ENCODE peak calls at places on chromosomes 16 and 17, in ten cellular contexts. O is psoas muscle; Q is transverse colon; A is CD4-positive, alpha-beta T cell; L is prostate gland; F is colonic mucosa; X is endodermal cell; W is heart right ventricle; J is lung; N is adrenal gland. G is an unnamed sample.
A peak's percentile ranks its signal among the peaks of the same experiment; 100 is the strongest.

GRCh38 chr17:43118679-43119615 is 6.2 kb downstream of the BRCA1 start:
- DNase-seq in O (no peak), Q (no peak), A (no peak), L (no peak), F (no peak), X (no peak), W (no peak), J (no peak), N (no peak), G (no peak)

GRCh38 chr17:57949649-57950048 is 5.6 kb downstream of the CUEDC1 start:
- DNase-seq in O (peak; percentile 48), Q (peak; percentile 53), A (no peak), L (no peak), F (peak; percentile 73), X (no peak), W (peak; percentile 44), J (peak; percentile 77), N (peak; percentile 45), G (peak; percentile 66)

GRCh38 chr16:19095699-19096098 is 18.1 kb upstream of the ITPRIPL2 start:
- DNase-seq in O (no peak), Q (no peak), A (no peak), L (no peak), F (no peak), X (peak; percentile 72), W (no peak), J (no peak), N (no peak), G (no peak)

GRCh38 chr17:61465550-61466237 is 13.5 kb downstream of the TBX4 start:
- DNase-seq in O (no peak), Q (no peak), A (no peak), L (no peak), F (no peak), X (peak; percentile 52), W (no peak), J (no peak), N (no peak), G (no peak)

GRCh38 chr16:56279132-56279531 is 87.8 kb downstream of the GNAO1 start:
- DNase-seq in O (no peak), Q (peak; percentile 35), A (peak; percentile 5), L (no peak), F (no peak), X (no peak), W (no peak), J (no peak), N (no peak), G (no peak)

GRCh38 chr16:49986351-49987124 is 38.5 kb upstream of the CNEP1R1 start:
- DNase-seq in O (no peak), Q (no peak), A (no peak), L (no peak), F (no peak), X (peak; percentile 49), W (peak; percentile 7), J (no peak), N (peak; percentile 41), G (peak; percentile 55)

GRCh38 chr16:9534759-9535158 is 443.3 kb downstream of the HAPSTR1 start:
- DNase-seq in O (no peak), Q (no peak), A (no peak), L (no peak), F (no peak), X (no peak), W (no peak), J (no peak), N (peak; percentile 27), G (no peak)

GRCh38 chr16:27769561-27770222 is 219.7 kb downstream of the KATNIP start:
- DNase-seq in O (peak; percentile 37), Q (no peak), A (no peak), L (no peak), F (no peak), X (no peak), W (no peak), J (no peak), N (no peak), G (peak; percentile 38)

GRCh38 chr17:81153340-81153803 is 11.9 kb upstream of the PVALEF start:
- DNase-seq in O (peak; percentile 62), Q (no peak), A (no peak), L (no peak), F (no peak), X (no peak), W (peak; percentile 35), J (no peak), N (peak; percentile 23), G (peak; percentile 68)

GRCh38 chr16:22206847-22207714 is 1.0 kb downstream of the EEF2K start:
- DNase-seq in O (peak; percentile 90), Q (peak; percentile 82), A (peak; percentile 21), L (peak; percentile 87), F (peak; percentile 82), X (peak; percentile 73), W (peak; percentile 89), J (peak; percentile 82), N (peak; percentile 92), G (peak; percentile 95)

GRCh38 chr17:72790194-72790593 is 302.3 kb downstream of the SLC39A11 start:
- DNase-seq in O (no peak), Q (no peak), A (no peak), L (no peak), F (no peak), X (no peak), W (no peak), J (no peak), N (no peak), G (no peak)
- H3K9me3 ChIP-seq in O (peaks cover 4% of the 10 kb centered on the region), Q (peaks cover 2% of the 10 kb centered on the region), A (peaks cover 24% of the 10 kb centered on the region), L (no peaks in the 10 kb centered on the region), F (no peaks in the 10 kb centered on the region), X (peaks cover 34% of the 10 kb centered on the region), W (peaks cover 31% of the 10 kb centered on the region), J (no peaks in the 10 kb centered on the region), N (no peaks in the 10 kb centered on the region), G (no peaks in the 10 kb centered on the region)

GRCh38 chr16:75928295-75928694 is 202.0 kb upstream of the CPHXL start:
- DNase-seq in O (no peak), Q (no peak), A (no peak), L (no peak), F (no peak), X (no peak), W (no peak), J (no peak), N (no peak), G (no peak)

GRCh38 chr16:75929056-75929455 is 202.8 kb upstream of the CPHXL start:
- DNase-seq in O (no peak), Q (no peak), A (no peak), L (no peak), F (no peak), X (no peak), W (no peak), J (no peak), N (no peak), G (no peak)

GRCh38 chr16:75931043-75931442 is 204.8 kb upstream of the CPHXL start:
- DNase-seq in O (no peak), Q (no peak), A (no peak), L (no peak), F (no peak), X (no peak), W (no peak), J (no peak), N (no peak), G (peak; percentile 29)

GRCh38 chr16:75924397-75924796 is 198.1 kb upstream of the CPHXL start:
- DNase-seq in O (no peak), Q (no peak), A (no peak), L (no peak), F (no peak), X (no peak), W (no peak), J (no peak), N (no peak), G (no peak)

DNA sequence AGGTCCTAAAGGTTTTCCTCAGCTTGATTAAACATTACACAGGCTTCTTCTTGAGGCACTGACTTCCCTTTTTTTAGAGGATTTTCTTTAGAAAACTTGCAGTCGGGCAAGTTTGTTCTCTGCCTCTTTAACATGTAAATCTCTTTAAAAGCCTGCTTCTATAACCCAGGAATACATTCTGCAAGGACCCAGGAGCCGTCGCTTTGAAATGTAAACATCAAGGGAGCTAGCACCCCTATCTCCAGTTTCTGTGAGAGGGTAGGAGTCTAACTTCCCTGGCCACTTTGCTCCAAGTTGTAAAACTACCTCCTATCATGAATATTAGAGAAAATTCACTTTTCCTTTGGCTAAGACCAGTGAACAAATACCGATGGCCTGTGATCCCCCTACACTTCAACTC is 201.5 kb upstream of the CPHXL start:
- DNase-seq in O (no peak), Q (no peak), A (no peak), L (no peak), F (no peak), X (no peak), W (no peak), J (no peak), N (no peak), G (no peak)
- H3K27me3 ChIP-seq in O (no peaks in the 10 kb centered on the region), Q (no peaks in the 10 kb centered on the region), A (no peaks in the 10 kb centered on the region), L (no peaks in the 10 kb centered on the region), F (no peaks in the 10 kb centered on the region), X (peaks cover 28% of the 10 kb centered on the region), W (no peaks in the 10 kb centered on the region), J (no peaks in the 10 kb centered on the region), N (no peaks in the 10 kb centered on the region), G (no peaks in the 10 kb centered on the region)

GRCh38 chr17:11244781-11245180 is 3.8 kb downstream of the SHISA6 start:
- DNase-seq in O (no peak), Q (no peak), A (no peak), L (no peak), F (no peak), X (no peak), W (no peak), J (no peak), N (no peak), G (no peak)
- H3K9me3 ChIP-seq in O (no peaks in the 10 kb centered on the region), Q (no peaks in the 10 kb centered on the region), A (no peaks in the 10 kb centered on the region), L (no peaks in the 10 kb centered on the region), F (no peaks in the 10 kb centered on the region), X (no peaks in the 10 kb centered on the region), W (no peaks in the 10 kb centered on the region), J (no peaks in the 10 kb centered on the region), N (no peaks in the 10 kb centered on the region), G (no peaks in the 10 kb centered on the region)

GRCh38 chr17:2936771-2937321 is 126.6 kb downstream of the OR1D5 start:
- DNase-seq in O (no peak), Q (no peak), A (no peak), L (no peak), F (no peak), X (no peak), W (no peak), J (no peak), N (no peak), G (no peak)
- H3K27me3 ChIP-seq in O (no peaks in the 10 kb centered on the region), Q (no peaks in the 10 kb centered on the region), A (no peaks in the 10 kb centered on the region), L (no peaks in the 10 kb centered on the region), F (no peaks in the 10 kb centered on the region), X (no peaks in the 10 kb centered on the region), W (no peaks in the 10 kb centered on the region), J (no peaks in the 10 kb centered on the region), N (no peaks in the 10 kb centered on the region), G (no peaks in the 10 kb centered on the region)

G was measured in MG63.